ENCODE peak calls at places on chromosome 20, in five cellular contexts. One of them, this sample, is unnamed.

GRCh38 chr20:7113577-7114466 is 346.3 kb downstream of the BMP2 start:
- DNase-seq in cardiac muscle cell: peak
- DNase-seq in heart left ventricle: peak
- DNase-seq in glutamatergic neuron: peak
- DNase-seq in activated B cell treated with CpG ODN at 0.5 μM for 24 hours: no peak
- DNase-seq in this sample: no peak

GRCh38 chr20:63886054-63886419 is 8.9 kb upstream of the DNAJC5 start:
- DNase-seq in cardiac muscle cell: no peak
- DNase-seq in heart left ventricle: no peak
- DNase-seq in glutamatergic neuron: no peak
- DNase-seq in activated B cell treated with CpG ODN at 0.5 μM for 24 hours: no peak
- DNase-seq in this sample: no peak

GRCh38 chr20:50141811-50142561 is 11.5 kb downstream of the PEDS1 start:
- DNase-seq in cardiac muscle cell: no peak
- DNase-seq in heart left ventricle: no peak
- DNase-seq in glutamatergic neuron: no peak
- DNase-seq in activated B cell treated with CpG ODN at 0.5 μM for 24 hours: no peak
- DNase-seq in this sample: no peak

GRCh38 chr20:62835931-62836861 is 19.3 kb downstream of the COL9A3 start:
- DNase-seq in cardiac muscle cell: no peak
- DNase-seq in heart left ventricle: no peak
- DNase-seq in glutamatergic neuron: no peak
- DNase-seq in activated B cell treated with CpG ODN at 0.5 μM for 24 hours: no peak
- DNase-seq in this sample: no peak

GRCh38 chr20:8787090-8787489 is 281.8 kb upstream of the PLCB4 start:
- DNase-seq in cardiac muscle cell: no peak
- DNase-seq in heart left ventricle: no peak
- DNase-seq in glutamatergic neuron: no peak
- DNase-seq in activated B cell treated with CpG ODN at 0.5 μM for 24 hours: no peak
- DNase-seq in this sample: no peak

GRCh38 chr20:55095745-55096450 is 620.5 kb downstream of the DOK5 start:
- DNase-seq in cardiac muscle cell: no peak
- DNase-seq in heart left ventricle: no peak
- DNase-seq in glutamatergic neuron: no peak
- DNase-seq in activated B cell treated with CpG ODN at 0.5 μM for 24 hours: no peak
- DNase-seq in this sample: no peak

GRCh38 chr20:34246126-34246626 is 5.0 kb downstream of the ASIP start:
- DNase-seq in cardiac muscle cell: no peak
- DNase-seq in heart left ventricle: no peak
- DNase-seq in glutamatergic neuron: no peak
- DNase-seq in activated B cell treated with CpG ODN at 0.5 μM for 24 hours: no peak
- DNase-seq in this sample: no peak

GRCh38 chr20:19921349-19921793 is 95.8 kb upstream of the NAA20 start:
- DNase-seq in cardiac muscle cell: no peak
- DNase-seq in heart left ventricle: no peak
- DNase-seq in glutamatergic neuron: no peak
- DNase-seq in activated B cell treated with CpG ODN at 0.5 μM for 24 hours: no peak
- DNase-seq in this sample: no peak

GRCh38 chr20:54132612-54133433 is 41.0 kb downstream of the CYP24A1 start:
- DNase-seq in cardiac muscle cell: peak
- DNase-seq in heart left ventricle: no peak
- DNase-seq in glutamatergic neuron: no peak
- DNase-seq in activated B cell treated with CpG ODN at 0.5 μM for 24 hours: no peak
- DNase-seq in this sample: no peak

GRCh38 chr20:57690525-57690924 is 19.3 kb downstream of the PMEPA1 start:
- DNase-seq in cardiac muscle cell: no peak
- DNase-seq in heart left ventricle: no peak
- DNase-seq in glutamatergic neuron: no peak
- DNase-seq in activated B cell treated with CpG ODN at 0.5 μM for 24 hours: no peak
- DNase-seq in this sample: no peak

GRCh38 chr20:10671221-10671849 is 2.5 kb downstream of the JAG1 start:
- DNase-seq in cardiac muscle cell: peak
- DNase-seq in heart left ventricle: peak
- DNase-seq in glutamatergic neuron: peak
- DNase-seq in activated B cell treated with CpG ODN at 0.5 μM for 24 hours: no peak
- DNase-seq in this sample: no peak

GRCh38 chr20:11582073-11582472 is 335.6 kb upstream of the BTBD3 start:
- DNase-seq in cardiac muscle cell: peak
- DNase-seq in heart left ventricle: no peak
- DNase-seq in glutamatergic neuron: no peak
- DNase-seq in activated B cell treated with CpG ODN at 0.5 μM for 24 hours: no peak
- DNase-seq in this sample: no peak

GRCh38 chr20:39825950-39826349 is 863.1 kb downstream of the MAFB start:
- DNase-seq in cardiac muscle cell: peak
- DNase-seq in heart left ventricle: no peak
- DNase-seq in glutamatergic neuron: no peak
- DNase-seq in activated B cell treated with CpG ODN at 0.5 μM for 24 hours: no peak
- DNase-seq in this sample: no peak

GRCh38 chr20:39825524-39825923 is 863.4 kb downstream of the DHX35 start:
- DNase-seq in cardiac muscle cell: no peak
- DNase-seq in heart left ventricle: no peak
- DNase-seq in glutamatergic neuron: no peak
- DNase-seq in activated B cell treated with CpG ODN at 0.5 μM for 24 hours: no peak
- DNase-seq in this sample: no peak

GRCh38 chr20:39822667-39823066 is 860.5 kb downstream of the DHX35 start:
- DNase-seq in cardiac muscle cell: peak
- DNase-seq in heart left ventricle: no peak
- DNase-seq in glutamatergic neuron: no peak
- DNase-seq in activated B cell treated with CpG ODN at 0.5 μM for 24 hours: no peak
- DNase-seq in this sample: no peak

GRCh38 chr20:39823239-39823638 is 861.1 kb downstream of the DHX35 start:
- DNase-seq in cardiac muscle cell: peak
- DNase-seq in heart left ventricle: peak
- DNase-seq in glutamatergic neuron: no peak
- DNase-seq in activated B cell treated with CpG ODN at 0.5 μM for 24 hours: no peak
- DNase-seq in this sample: no peak
- TF ChIP-seq CTCF in cardiac muscle cell: no peak
- TF ChIP-seq CTCF in heart left ventricle: no peak
- TF ChIP-seq CTCF in glutamatergic neuron: no peak
- TF ChIP-seq CTCF in activated B cell treated with CpG ODN at 0.5 μM for 24 hours: no peak
- TF ChIP-seq CTCF in this sample: no peak

GRCh38 chr20:51309128-51309527 is 233.4 kb downstream of the NFATC2 start:
- DNase-seq in cardiac muscle cell: no peak
- DNase-seq in heart left ventricle: no peak
- DNase-seq in glutamatergic neuron: no peak
- DNase-seq in activated B cell treated with CpG ODN at 0.5 μM for 24 hours: no peak
- DNase-seq in this sample: no peak
- TF ChIP-seq CTCF in cardiac muscle cell: no peak
- TF ChIP-seq CTCF in heart left ventricle: no peak
- TF ChIP-seq CTCF in glutamatergic neuron: no peak
- TF ChIP-seq CTCF in activated B cell treated with CpG ODN at 0.5 μM for 24 hours: no peak
- TF ChIP-seq CTCF in this sample: no peak

GRCh38 chr20:39433461-39433860 is 471.3 kb downstream of the DHX35 start:
- DNase-seq in cardiac muscle cell: no peak
- DNase-seq in heart left ventricle: no peak
- DNase-seq in glutamatergic neuron: no peak
- DNase-seq in activated B cell treated with CpG ODN at 0.5 μM for 24 hours: no peak
- DNase-seq in this sample: no peak

GRCh38 chr20:39424923-39425678 is 463.0 kb downstream of the DHX35 start:
- DNase-seq in cardiac muscle cell: no peak
- DNase-seq in heart left ventricle: no peak
- DNase-seq in glutamatergic neuron: no peak
- DNase-seq in activated B cell treated with CpG ODN at 0.5 μM for 24 hours: no peak
- DNase-seq in this sample: no peak

DNA sequence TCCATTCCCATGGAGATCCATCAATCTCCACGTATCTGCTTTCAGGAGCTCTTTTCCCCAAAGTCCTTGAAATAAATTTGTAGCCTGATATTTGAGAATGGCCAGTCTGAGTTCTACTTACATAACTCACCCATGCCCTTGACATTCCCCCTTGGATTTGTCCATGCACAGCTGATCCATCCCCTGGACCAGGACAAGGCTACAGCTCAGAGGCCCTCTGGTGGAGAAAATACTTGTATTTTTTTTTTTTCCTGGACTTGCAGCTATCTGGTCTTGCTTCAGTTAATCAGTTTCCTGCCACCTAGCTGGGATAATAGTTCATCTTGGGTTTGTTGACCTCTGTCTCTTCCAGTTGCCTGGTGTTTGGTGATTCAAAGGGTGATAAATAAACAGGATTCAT is 467.6 kb downstream of the DHX35 start:
- DNase-seq in cardiac muscle cell: no peak
- DNase-seq in heart left ventricle: no peak
- DNase-seq in glutamatergic neuron: no peak
- DNase-seq in activated B cell treated with CpG ODN at 0.5 μM for 24 hours: no peak
- DNase-seq in this sample: no peak
- TF ChIP-seq CTCF in cardiac muscle cell: no peak
- TF ChIP-seq CTCF in heart left ventricle: peak
- TF ChIP-seq CTCF in glutamatergic neuron: peak
- TF ChIP-seq CTCF in activated B cell treated with CpG ODN at 0.5 μM for 24 hours: no peak
- TF ChIP-seq CTCF in this sample: no peak

DNA sequence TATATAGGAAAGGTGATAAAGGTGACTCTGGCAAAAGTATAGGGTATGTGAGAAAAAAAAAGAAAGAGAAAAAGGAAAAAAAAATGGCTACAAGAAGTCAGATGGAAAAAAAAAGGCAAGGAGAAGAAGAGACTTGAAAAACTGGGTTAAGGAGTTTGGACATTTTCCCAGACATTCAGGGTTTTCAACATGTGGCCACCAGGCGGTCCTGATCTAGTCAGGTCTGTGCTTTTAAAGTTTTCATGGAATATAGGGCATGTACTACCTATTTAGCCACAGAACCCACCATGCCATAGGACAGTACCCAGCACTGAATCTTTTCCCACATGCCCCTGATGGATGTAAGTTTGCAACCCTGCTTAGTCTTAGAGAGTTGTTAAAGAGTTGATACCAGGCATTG is 433.7 kb downstream of the MAFB start:
- DNase-seq in cardiac muscle cell: peak
- DNase-seq in heart left ventricle: no peak
- DNase-seq in glutamatergic neuron: no peak
- DNase-seq in activated B cell treated with CpG ODN at 0.5 μM for 24 hours: no peak
- DNase-seq in this sample: no peak
- TF ChIP-seq CTCF in cardiac muscle cell: peak
- TF ChIP-seq CTCF in heart left ventricle: peak
- TF ChIP-seq CTCF in glutamatergic neuron: no peak
- TF ChIP-seq CTCF in activated B cell treated with CpG ODN at 0.5 μM for 24 hours: no peak
- TF ChIP-seq CTCF in this sample: no peak

DNA sequence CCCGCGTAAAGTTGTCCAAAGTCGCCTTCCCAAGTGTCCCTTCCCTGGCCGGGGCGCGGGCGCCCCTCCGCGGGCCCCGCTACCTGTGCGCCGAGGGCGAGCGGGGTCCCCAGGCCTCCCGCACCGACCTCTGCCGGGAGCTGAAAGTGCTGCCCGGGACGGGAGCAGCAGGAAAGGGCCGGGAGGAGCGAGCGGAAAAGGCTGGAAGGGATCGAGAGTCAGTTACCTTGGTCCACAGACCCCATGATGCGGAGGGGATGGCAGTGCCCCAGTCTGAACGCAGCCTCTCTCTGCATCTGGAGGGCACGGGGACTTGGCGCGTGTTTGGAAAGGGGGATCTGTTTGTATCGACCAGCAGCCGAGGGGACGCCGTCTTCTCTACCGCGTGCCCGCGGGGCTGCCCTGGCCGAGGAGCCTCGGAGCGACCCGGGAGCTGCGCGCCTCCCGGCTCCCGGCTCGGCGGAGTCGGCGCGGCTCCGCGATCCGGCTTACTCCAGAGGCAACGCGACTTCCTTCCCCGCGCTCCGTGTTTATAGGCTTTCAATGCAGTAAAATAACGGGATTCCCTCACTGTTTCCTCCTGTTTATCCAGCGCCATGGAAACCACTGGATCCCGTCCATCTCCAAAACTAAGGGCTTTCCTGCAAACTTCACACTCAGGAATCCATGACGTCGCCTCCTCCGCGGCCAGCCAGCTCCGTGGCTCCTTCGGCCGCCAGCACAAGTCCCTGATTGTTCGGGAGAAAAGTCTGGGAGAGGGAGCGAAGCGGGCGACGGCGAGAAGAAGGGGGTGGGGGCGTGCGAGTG is 20.0 kb upstream of the NFATC2 start:
- DNase-seq in cardiac muscle cell: peak
- DNase-seq in heart left ventricle: peak
- DNase-seq in glutamatergic neuron: peak
- DNase-seq in activated B cell treated with CpG ODN at 0.5 μM for 24 hours: peak
- DNase-seq in this sample: no peak
- TF ChIP-seq CTCF in cardiac muscle cell: peak
- TF ChIP-seq CTCF in heart left ventricle: peak
- TF ChIP-seq CTCF in glutamatergic neuron: no peak
- TF ChIP-seq CTCF in activated B cell treated with CpG ODN at 0.5 μM for 24 hours: no peak
- TF ChIP-seq CTCF in this sample: no peak

GRCh38 chr20:2918096-2919049 is 45.1 kb downstream of the PTPRA start:
- DNase-seq in cardiac muscle cell: no peak
- DNase-seq in heart left ventricle: no peak
- DNase-seq in glutamatergic neuron: no peak
- DNase-seq in activated B cell treated with CpG ODN at 0.5 μM for 24 hours: no peak
- DNase-seq in this sample: no peak

GRCh38 chr20:2917266-2917665 is 44.0 kb downstream of the PTPRA start:
- DNase-seq in cardiac muscle cell: no peak
- DNase-seq in heart left ventricle: no peak
- DNase-seq in glutamatergic neuron: no peak
- DNase-seq in activated B cell treated with CpG ODN at 0.5 μM for 24 hours: no peak
- DNase-seq in this sample: no peak

GRCh38 chr20:2909953-2910352 is 36.7 kb downstream of the PTPRA start:
- DNase-seq in cardiac muscle cell: no peak
- DNase-seq in heart left ventricle: no peak
- DNase-seq in glutamatergic neuron: no peak
- DNase-seq in activated B cell treated with CpG ODN at 0.5 μM for 24 hours: no peak
- DNase-seq in this sample: no peak

GRCh38 chr20:2911200-2911599 is 37.9 kb downstream of the PTPRA start:
- DNase-seq in cardiac muscle cell: no peak
- DNase-seq in heart left ventricle: no peak
- DNase-seq in glutamatergic neuron: no peak
- DNase-seq in activated B cell treated with CpG ODN at 0.5 μM for 24 hours: no peak
- DNase-seq in this sample: no peak

DNA sequence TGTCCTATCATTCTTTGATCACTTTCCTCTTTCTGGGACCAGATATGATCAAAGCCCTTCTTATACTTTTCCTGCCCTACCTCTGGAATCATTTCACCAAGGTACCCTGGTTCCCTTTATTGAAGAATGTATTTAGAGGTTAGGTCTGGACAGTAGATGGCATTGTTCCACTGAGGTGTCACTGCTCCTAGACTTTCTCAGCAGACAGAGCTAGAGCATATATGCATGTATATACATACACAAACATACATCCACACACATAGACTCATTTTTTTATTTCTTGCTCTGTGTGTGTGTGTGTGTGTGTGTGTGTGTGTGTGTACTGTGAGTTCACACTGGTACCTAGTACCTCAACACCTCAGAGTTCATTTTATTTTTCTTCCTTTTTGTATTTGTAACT is 40.9 kb downstream of the PTPRA start:
- DNase-seq in cardiac muscle cell: peak
- DNase-seq in heart left ventricle: no peak
- DNase-seq in glutamatergic neuron: no peak
- DNase-seq in activated B cell treated with CpG ODN at 0.5 μM for 24 hours: no peak
- DNase-seq in this sample: no peak
- TF ChIP-seq CTCF in cardiac muscle cell: peak
- TF ChIP-seq CTCF in heart left ventricle: peak
- TF ChIP-seq CTCF in glutamatergic neuron: no peak
- TF ChIP-seq CTCF in activated B cell treated with CpG ODN at 0.5 μM for 24 hours: no peak
- TF ChIP-seq CTCF in this sample: peak

DNA sequence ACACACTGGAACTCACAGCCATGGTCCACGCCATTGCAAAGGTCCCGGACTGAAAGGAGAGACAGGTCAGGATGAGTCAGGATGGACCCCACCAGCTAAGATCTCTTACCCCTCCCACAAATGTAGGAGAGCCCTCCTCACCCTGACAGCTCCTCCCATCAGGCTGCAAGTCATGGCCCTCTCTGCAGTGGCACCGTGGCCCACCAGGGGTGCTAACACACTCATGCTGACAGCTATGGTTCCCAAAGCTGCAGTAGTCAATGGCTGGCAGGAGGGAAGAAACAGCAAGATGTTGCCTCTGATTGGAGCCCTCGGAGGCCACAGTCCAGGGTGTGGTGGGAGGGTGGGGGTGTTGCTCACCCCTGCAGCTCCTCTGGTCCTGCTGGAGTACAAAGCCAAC is 5.7 kb upstream of the RBPJL start:
- DNase-seq in cardiac muscle cell: peak
- DNase-seq in heart left ventricle: no peak
- DNase-seq in glutamatergic neuron: peak
- DNase-seq in activated B cell treated with CpG ODN at 0.5 μM for 24 hours: no peak
- DNase-seq in this sample: no peak
- TF ChIP-seq CTCF in cardiac muscle cell: peak
- TF ChIP-seq CTCF in heart left ventricle: peak
- TF ChIP-seq CTCF in glutamatergic neuron: peak
- TF ChIP-seq CTCF in activated B cell treated with CpG ODN at 0.5 μM for 24 hours: no peak
- TF ChIP-seq CTCF in this sample: peak

This sample was measured in D721Med.